ENCODE peak calls at places on chromosomes 11 and 22, in four cellular contexts. S is H1, K is cardiac muscle cell, U is small intestine. P is an unnamed sample.
A peak's percentile ranks its signal among the peaks of the same experiment; 100 is the strongest.

GRCh38 chr22:22064580-22064979 is 82.0 kb upstream of the TOP3B start:
- DNase-seq in S (no peak), K (no peak), U (no peak), P (no peak)

GRCh38 chr11:35316161-35316560 is 103.2 kb downstream of the SLC1A2 start:
- DNase-seq in S (no peak), K (no peak), U (no peak), P (no peak)

GRCh38 chr11:69115586-69116560 is 39.9 kb upstream of the SMIM38 start:
- DNase-seq in S (no peak), K (peak; percentile 57), U (peak; percentile 23), P (no peak)

GRCh38 chr22:20164863-20165262 is 14.0 kb upstream of the CCDC188 start:
- DNase-seq in S (no peak), K (no peak), U (no peak), P (no peak)

GRCh38 chr11:73269353-73270088 is 2.6 kb upstream of the P2RY6 start:
- DNase-seq in S (no peak), K (no peak), U (no peak), P (no peak)

GRCh38 chr11:118076754-118077281 is at the start of gene TMPRSS4:
- DNase-seq in S (no peak), K (no peak), U (peak; percentile 99), P (no peak)

GRCh38 chr11:11010624-11011127 is 152.8 kb upstream of the ZBED5 start:
- DNase-seq in S (no peak), K (no peak), U (peak; percentile 51), P (no peak)

GRCh38 chr11:70359806-70360205 is 38.5 kb upstream of the CTTN start:
- DNase-seq in S (no peak), K (no peak), U (no peak), P (no peak)

GRCh38 chr11:90542092-90542491 is 319.2 kb upstream of the CHORDC1 start:
- DNase-seq in S (no peak), K (no peak), U (no peak), P (no peak)

GRCh38 chr11:93542753-93543246 is 391 bp downstream of the SMCO4 start:
- DNase-seq in S (peak; percentile 84), K (peak; percentile 15), U (no peak), P (peak; percentile 78)

GRCh38 chr11:108912587-108912986 is 247.7 kb downstream of the DDX10 start:
- DNase-seq in S (no peak), K (peak; percentile 47), U (no peak), P (no peak)

GRCh38 chr11:2898366-2899079 is 12.9 kb upstream of the CDKN1C start:
- DNase-seq in S (no peak), K (peak; percentile 94), U (peak; percentile 55), P (no peak)

GRCh38 chr11:12087075-12087775 is 23.2 kb upstream of the MICAL2 start:
- DNase-seq in S (no peak), K (peak; percentile 51), U (peak; percentile 51), P (no peak)

GRCh38 chr11:128827494-128827893 is 39.6 kb downstream of the KCNJ1 start:
- DNase-seq in S (no peak), K (no peak), U (no peak), P (no peak)

GRCh38 chr11:38305682-38306081 is 1707.6 kb upstream of the RAG2 start:
- DNase-seq in S (no peak), K (peak; percentile 54), U (no peak), P (no peak)

GRCh38 chr22:32619614-32620426 is 145.2 kb downstream of the FBXO7 start:
- DNase-seq in S (no peak), K (peak; percentile 80), U (no peak), P (no peak)

GRCh38 chr11:121236115-121237001 is 56.2 kb upstream of the SC5D start:
- DNase-seq in S (no peak), K (peak; percentile 15), U (peak; percentile 34), P (no peak)

GRCh38 chr11:69859275-69859934 is 40.2 kb upstream of the FGF3 start:
- DNase-seq in S (no peak), K (no peak), U (no peak), P (no peak)

GRCh38 chr11:114285599-114285998 is 10.6 kb upstream of the NNMT start:
- DNase-seq in S (peak; percentile 35), K (peak; percentile 72), U (no peak), P (no peak)

GRCh38 chr11:13487661-13488030 is 8.2 kb downstream of the PTH start:
- DNase-seq in S (peak; percentile 49), K (peak; percentile 27), U (peak; percentile 25), P (no peak)

GRCh38 chr22:29073618-29074275 is 912 bp downstream of the KREMEN1 start:
- DNase-seq in S (peak; percentile 80), K (peak; percentile 47), U (peak; percentile 52), P (no peak)

GRCh38 chr11:2175659-2176058 is 4.0 kb upstream of the TH start:
- DNase-seq in S (no peak), K (peak; percentile 29), U (no peak), P (no peak)

GRCh38 chr11:36073411-36074203 is 129.7 kb downstream of the LDLRAD3 start:
- DNase-seq in S (no peak), K (peak; percentile 82), U (no peak), P (peak; percentile 24)

GRCh38 chr11:85889676-85890579 is 34.7 kb downstream of the CCDC83 start:
- DNase-seq in S (no peak), K (peak; percentile 84), U (peak; percentile 10), P (no peak)

GRCh38 chr22:37400719-37401118 is 26.6 kb downstream of the ELFN2 start:
- DNase-seq in S (no peak), K (no peak), U (no peak), P (no peak)

GRCh38 chr11:17748044-17748443 is 13.5 kb downstream of the KCNC1 start:
- DNase-seq in S (no peak), K (no peak), U (no peak), P (no peak)

GRCh38 chr22:28893810-28894209 is 10.4 kb downstream of the ZNRF3 start:
- DNase-seq in S (no peak), K (no peak), U (no peak), P (no peak)

GRCh38 chr22:29636751-29637150 is 33.3 kb downstream of the NF2 start:
- DNase-seq in S (no peak), K (no peak), U (no peak), P (no peak)

GRCh38 chr11:78332872-78333271 is 84.7 kb downstream of the GAB2 start:
- DNase-seq in S (no peak), K (no peak), U (no peak), P (no peak)

GRCh38 chr11:113324250-113324649 is 9.9 kb downstream of the TTC12 start:
- DNase-seq in S (no peak), K (no peak), U (no peak), P (no peak)

GRCh38 chr11:78655561-78655960 is 80.9 kb upstream of the NARS2 start:
- DNase-seq in S (peak; percentile 13), K (no peak), U (no peak), P (no peak)

GRCh38 chr22:37731804-37732471 is 35.1 kb downstream of the TRIOBP start:
- DNase-seq in S (no peak), K (no peak), U (peak; percentile 86), P (no peak)

GRCh38 chr11:76131142-76131541 is 75.2 kb downstream of the WNT11 start:
- DNase-seq in S (no peak), K (no peak), U (no peak), P (no peak)

GRCh38 chr22:36304429-36304828 is 51.5 kb downstream of the APOL1 start:
- DNase-seq in S (no peak), K (no peak), U (no peak), P (no peak)